ENCODE peak calls at places on chromosome 1, in nine cellular contexts. O, Y, U, P, A, T, G, I and D are unnamed samples.
A peak's percentile ranks its signal among the peaks of the same experiment; 100 is the strongest.

GRCh38 chr1:214418380-214418779 is 133.0 kb downstream of the PTPN14 start:
- DNase-seq in Y (no peak), A (no peak), G (no peak), U (peak; percentile 43), T (no peak), O (no peak), P (no peak), I (no peak), D (no peak)

GRCh38 chr1:11320153-11320936 is 47.3 kb downstream of the UBIAD1 start:
- DNase-seq in Y (no peak), G (no peak), O (no peak), P (no peak), I (no peak), U (no peak), T (peak; percentile 20), A (no peak), D (no peak)

GRCh38 chr1:222897527-222898190 is 82.8 kb downstream of the DISP1 start:
- DNase-seq in I (no peak), Y (no peak), P (no peak), O (no peak), T (no peak), G (no peak), U (peak; percentile 52), A (no peak), D (no peak)

GRCh38 chr1:211518330-211519289 is 26.6 kb upstream of the RD3 start:
- DNase-seq in U (no peak), G (no peak), Y (no peak), A (peak; percentile 57), T (no peak), P (no peak), O (no peak), I (no peak), D (no peak)

GRCh38 chr1:6148497-6149241 is 31.5 kb downstream of the CHD5 start:
- DNase-seq in A (peak; percentile 48), P (peak; percentile 48), G (peak; percentile 51), Y (no peak), T (peak; percentile 75), O (peak; percentile 21), I (no peak), U (peak; percentile 8), D (no peak)

GRCh38 chr1:63326106-63326472 is 3.7 kb downstream of the FOXD3 start:
- DNase-seq in U (peak; percentile 12), P (no peak), Y (no peak), G (no peak), O (no peak), T (no peak), I (no peak), A (no peak), D (no peak)

GRCh38 chr1:20008391-20008841 is 29.0 kb upstream of the PLA2G2A start:
- DNase-seq in T (no peak), U (peak; percentile 2), Y (no peak), G (no peak), P (no peak), A (no peak), O (no peak), I (no peak), D (no peak)

GRCh38 chr1:201481761-201482493 is 12.9 kb upstream of the PHLDA3 start:
- DNase-seq in U (peak; percentile 80), T (peak; percentile 90), I (peak; percentile 94), A (peak; percentile 86), P (peak; percentile 76), Y (peak; percentile 74), G (peak; percentile 87), O (peak; percentile 64), D (peak; percentile 94)

GRCh38 chr1:42008264-42008663 is 89.5 kb upstream of the HIVEP3 start:
- DNase-seq in Y (no peak), T (no peak), U (no peak), O (no peak), A (no peak), P (no peak), I (no peak), G (no peak), D (no peak)

GRCh38 chr1:77925536-77925935 is 37.1 kb downstream of the NEXN start:
- DNase-seq in T (no peak), G (no peak), P (no peak), U (peak; percentile 61), O (no peak), I (no peak), A (no peak), Y (no peak), D (no peak)

DNA sequence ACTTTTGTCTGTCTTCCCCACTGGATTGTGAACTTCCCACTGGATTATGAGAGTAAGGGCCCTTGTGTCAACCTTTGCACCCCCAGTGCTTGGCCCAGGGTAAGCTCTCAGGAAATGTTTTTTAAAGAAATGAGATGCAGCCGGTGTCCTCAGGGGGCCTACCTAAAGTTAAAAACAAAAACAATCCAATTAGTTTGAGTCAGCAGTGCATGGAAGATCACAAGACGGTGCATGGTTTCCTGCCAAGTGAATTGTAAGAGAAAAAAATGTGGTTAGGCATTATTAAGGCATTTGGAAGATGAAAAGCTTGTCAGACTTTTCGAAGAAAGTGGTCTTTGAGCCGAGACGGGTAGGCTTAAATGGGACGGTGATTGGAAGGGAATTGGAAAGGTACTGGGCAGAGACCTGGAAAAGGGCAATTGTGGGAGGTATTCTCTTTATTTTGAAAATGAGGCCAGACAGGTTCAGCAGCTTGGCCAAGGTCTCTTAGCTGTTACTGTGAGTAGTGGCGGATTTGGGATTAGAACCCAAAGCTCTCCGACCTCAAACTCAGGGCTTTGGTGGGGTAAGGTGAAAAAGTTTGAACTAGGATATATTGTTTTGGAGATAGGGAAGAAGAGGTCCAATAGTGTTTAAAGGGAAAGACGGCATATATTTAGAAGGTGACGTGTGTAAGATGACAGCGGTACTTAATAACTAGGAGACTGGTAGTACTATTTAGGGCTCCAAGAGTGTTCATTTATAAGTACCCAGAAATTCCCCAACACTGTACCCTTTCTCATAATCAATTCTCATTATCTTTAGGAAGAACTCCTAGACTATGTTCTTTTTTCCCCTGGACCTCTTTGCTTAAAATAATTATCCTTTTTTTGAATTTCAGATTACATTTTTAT is 1.2 kb downstream of the LYPLAL1 start:
- DNase-seq in O (peak; percentile 34), P (no peak), A (no peak), Y (no peak), T (peak; percentile 19), I (peak; percentile 60), U (peak; percentile 89), G (no peak), D (no peak)
- H3K4me3 ChIP-seq in O (peak overlapping the region; percentile 84), P (peak overlapping the region; percentile 82), A (peak overlapping the region; percentile 82), Y (peak overlapping the region; percentile 84), T (peak overlapping the region; percentile 83), I (peak overlapping the region; percentile 84), U (peak overlapping the region; percentile 87), G (peak overlapping the region; percentile 83), D (peak overlapping the region; percentile 92)

DNA sequence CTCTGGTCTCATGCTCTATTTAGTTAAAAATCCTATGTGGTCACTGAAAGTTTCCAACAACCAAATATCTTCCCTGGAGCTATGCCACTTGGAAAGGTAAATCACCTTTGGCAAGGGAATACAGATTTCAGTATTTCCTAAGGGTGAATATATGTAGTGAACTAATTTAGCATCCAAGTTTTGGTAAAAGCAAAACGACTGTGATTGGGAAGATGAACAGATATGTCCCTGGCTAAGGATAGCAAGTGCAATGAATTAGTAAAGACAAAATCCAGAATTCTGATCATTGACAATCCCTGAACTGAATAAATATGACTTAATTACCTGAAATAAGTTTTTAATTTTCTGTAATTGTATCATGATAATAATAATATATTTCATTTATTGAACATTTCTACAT is at the start of gene OR2T33:
- DNase-seq in A (no peak), T (no peak), U (no peak), P (no peak), G (no peak), Y (no peak), I (no peak), O (no peak), D (no peak)
- H3K9me3 ChIP-seq in A (no peaks in the 10 kb centered on the region), T (no peaks in the 10 kb centered on the region), U (no peaks in the 10 kb centered on the region), P (peaks cover 13% of the 10 kb centered on the region), G (peaks cover 7% of the 10 kb centered on the region), Y (no peaks in the 10 kb centered on the region), I (no peaks in the 10 kb centered on the region), O (no peaks in the 10 kb centered on the region), D (no peaks in the 10 kb centered on the region)

GRCh38 chr1:167225920-167226319 is 5.2 kb downstream of the POU2F1 start:
- DNase-seq in A (no peak), P (no peak), T (no peak), O (no peak), U (no peak), G (no peak), I (no peak), Y (no peak), D (no peak)

GRCh38 chr1:167221126-167221803 is 579 bp downstream of the POU2F1 start:
- DNase-seq in A (no peak), T (peak; percentile 61), Y (no peak), G (peak; percentile 35), O (no peak), I (peak; percentile 65), P (no peak), U (no peak), D (no peak)

GRCh38 chr1:167221804-167222610 is 1.3 kb downstream of the POU2F1 start:
- DNase-seq in U (peak; percentile 90), T (peak; percentile 84), A (peak; percentile 69), G (peak; percentile 65), O (peak; percentile 56), I (peak; percentile 80), Y (peak; percentile 17), P (peak; percentile 54), D (peak; percentile 88)

GRCh38 chr1:167220537-167221125 is at the start of gene POU2F1:
- DNase-seq in T (peak; percentile 99), O (peak; percentile 97), Y (peak; percentile 98), A (peak; percentile 99), U (peak; percentile 98), P (peak; percentile 96), G (peak; percentile 98), I (peak; percentile 99), D (peak; percentile 100)

GRCh38 chr1:167223144-167224103 is 2.7 kb downstream of the POU2F1 start:
- DNase-seq in Y (no peak), O (no peak), G (no peak), U (peak; percentile 36), T (no peak), A (no peak), P (no peak), I (no peak), D (no peak)
- H3K4me1 ChIP-seq in Y (peaks cover 26% of the 10 kb centered on the region), O (peaks cover 25% of the 10 kb centered on the region), G (peaks cover 37% of the 10 kb centered on the region), U (peaks cover 2% of the 10 kb centered on the region), T (no peaks in the 10 kb centered on the region), A (no peaks in the 10 kb centered on the region), P (peaks cover 14% of the 10 kb centered on the region), I (peaks cover 51% of the 10 kb centered on the region), D (no peaks in the 10 kb centered on the region)

GRCh38 chr1:186683637-186684410 is 3.6 kb upstream of the PTGS2 start:
- DNase-seq in A (no peak), U (no peak), O (no peak), I (no peak), Y (no peak), G (no peak), P (no peak), T (no peak), D (no peak)

GRCh38 chr1:186680031-186681012 is at the start of gene PTGS2:
- DNase-seq in I (peak; percentile 91), Y (peak; percentile 56), T (peak; percentile 80), P (peak; percentile 84), O (no peak), A (peak; percentile 64), G (peak; percentile 75), U (peak; percentile 90), D (peak; percentile 91)

GRCh38 chr1:186682721-186683120 is 2.5 kb upstream of the PTGS2 start:
- DNase-seq in T (no peak), U (peak; percentile 64), Y (no peak), G (no peak), I (no peak), O (no peak), A (no peak), P (no peak), D (no peak)

GRCh38 chr1:186681806-186682205 is 1.6 kb upstream of the PTGS2 start:
- DNase-seq in O (no peak), U (peak; percentile 53), A (no peak), Y (no peak), G (no peak), P (no peak), T (no peak), I (no peak), D (no peak)

GRCh38 chr1:186681136-186681535 is 913 bp upstream of the PTGS2 start:
- DNase-seq in P (no peak), Y (no peak), O (no peak), I (no peak), A (no peak), U (peak; percentile 15), G (no peak), T (no peak), D (no peak)
- H3K4me3 ChIP-seq in P (peak overlapping the region; percentile 72), Y (peak overlapping the region; percentile 64), O (no peak overlapping the region), I (peak overlapping the region; percentile 65), A (peak overlapping the region; percentile 38), U (peak overlapping the region; percentile 92), G (peak overlapping the region; percentile 61), T (peak overlapping the region; percentile 51), D (peak overlapping the region; percentile 61)